ENCODE peak calls at places on chromosomes 5 and 9, in seven cellular contexts. J is right atrium auricular region, E is body of pancreas, F is endodermal cell, M is A673, W is fibroblast of lung, Z is left lung. L is an unnamed sample. For H3K4me1, the result is how much of the 10 kb centered on the place peaks cover.

GRCh38 chr5:36055984-36056383 is 10.7 kb downstream of the UGT3A2 start:
- DNase-seq in J (no peak), E (no peak), F (no peak), M (no peak), W (no peak), Z (no peak), L (no peak)

GRCh38 chr5:42791151-42791550 is 20.5 kb downstream of the SELENOP start:
- DNase-seq in J (no peak), E (no peak), F (no peak), M (peak), W (no peak), Z (no peak), L (no peak)

GRCh38 chr9:131395027-131395744 is 1.3 kb downstream of the PRRC2B start:
- DNase-seq in J (no peak), E (peak), F (peak), M (no peak), W (peak), Z (peak), L (peak)

GRCh38 chr5:141510160-141510559 is 21.3 kb downstream of the PCDHGC5 start:
- DNase-seq in J (no peak), E (no peak), F (no peak), M (no peak), W (no peak), Z (no peak), L (no peak)

GRCh38 chr5:132012385-132013005 is 1.0 kb upstream of the ACSL6 start:
- DNase-seq in J (no peak), E (no peak), F (peak), M (peak), W (peak), Z (no peak), L (peak)

GRCh38 chr5:32020271-32020670 is 153.8 kb downstream of the GOLPH3 start:
- DNase-seq in J (no peak), E (no peak), F (no peak), M (no peak), W (no peak), Z (no peak), L (no peak)

GRCh38 chr9:104286792-104287191 is 192.7 kb downstream of the SMC2 start:
- DNase-seq in J (no peak), E (no peak), F (no peak), M (no peak), W (no peak), Z (no peak), L (no peak)

GRCh38 chr9:91179237-91180138 is 182.2 kb downstream of the AUH start:
- DNase-seq in J (peak), E (no peak), F (no peak), M (no peak), W (peak), Z (no peak), L (no peak)

GRCh38 chr5:151298063-151298462 is 5.5 kb downstream of the SLC36A3 start:
- DNase-seq in J (no peak), E (no peak), F (peak), M (peak), W (no peak), Z (no peak), L (peak)

GRCh38 chr5:7597058-7597457 is 201.1 kb downstream of the ADCY2 start:
- DNase-seq in J (no peak), E (no peak), F (no peak), M (no peak), W (peak), Z (peak), L (no peak)

GRCh38 chr5:18745988-18746615 is 1111.8 kb downstream of the TAF11L14 start:
- DNase-seq in J (no peak), E (no peak), F (no peak), M (no peak), W (no peak), Z (no peak), L (no peak)

GRCh38 chr5:100550531-100551036 is 15.4 kb downstream of the FAM174A start:
- DNase-seq in J (no peak), E (no peak), F (no peak), M (no peak), W (no peak), Z (no peak), L (no peak)

GRCh38 chr5:7629559-7629958 is 221.4 kb downstream of the CFAP90 start:
- DNase-seq in J (no peak), E (no peak), F (no peak), M (no peak), W (no peak), Z (no peak), L (no peak)

GRCh38 chr9:105051897-105052296 is 123.9 kb upstream of the ABCA1 start:
- DNase-seq in J (no peak), E (no peak), F (no peak), M (no peak), W (no peak), Z (no peak), L (no peak)

GRCh38 chr5:56862909-56863308 is 46.5 kb upstream of the SETD9 start:
- DNase-seq in J (no peak), E (no peak), F (no peak), M (no peak), W (no peak), Z (no peak), L (no peak)

GRCh38 chr9:3963266-3964019 is 336.4 kb downstream of the GLIS3 start:
- DNase-seq in J (peak), E (peak), F (no peak), M (peak), W (peak), Z (no peak), L (no peak)

GRCh38 chr9:522658-523057 is 308.0 kb downstream of the DOCK8 start:
- DNase-seq in J (no peak), E (no peak), F (no peak), M (no peak), W (peak), Z (no peak), L (no peak)

GRCh38 chr9:114060070-114060469 is 18.0 kb downstream of the AMBP start:
- DNase-seq in J (peak), E (no peak), F (peak), M (no peak), W (no peak), Z (no peak), L (no peak)

GRCh38 chr5:93382188-93382587 is 198.8 kb downstream of the NR2F1-AS1 start:
- DNase-seq in J (no peak), E (no peak), F (no peak), M (no peak), W (no peak), Z (no peak), L (peak)

GRCh38 chr9:15735083-15735974 is 182.5 kb downstream of the CCDC171 start:
- DNase-seq in J (no peak), E (no peak), F (no peak), M (peak), W (peak), Z (no peak), L (no peak)

GRCh38 chr5:147635882-147636531 is 126.1 kb upstream of the DPYSL3 start:
- DNase-seq in J (no peak), E (no peak), F (no peak), M (no peak), W (no peak), Z (peak), L (no peak)

GRCh38 chr5:79109527-79110492 is 1.8 kb upstream of the BHMT start:
- DNase-seq in J (no peak), E (peak), F (peak), M (no peak), W (no peak), Z (no peak), L (peak)

GRCh38 chr5:100950975-100951374 is 47.9 kb upstream of the ST8SIA4 start:
- DNase-seq in J (no peak), E (no peak), F (no peak), M (no peak), W (no peak), Z (no peak), L (no peak)

GRCh38 chr5:77852514-77853352 is 76.6 kb upstream of the TBCA start:
- DNase-seq in J (no peak), E (peak), F (peak), M (peak), W (peak), Z (peak), L (peak)

GRCh38 chr5:9533577-9534334 is 12.1 kb downstream of the SEMA5A start:
- DNase-seq in J (no peak), E (no peak), F (no peak), M (no peak), W (peak), Z (no peak), L (no peak)

GRCh38 chr9:35649431-35650340 is 1.0 kb downstream of the SIT1 start:
- DNase-seq in J (no peak), E (no peak), F (no peak), M (no peak), W (no peak), Z (no peak), L (no peak)

GRCh38 chr9:76866689-76867088 is 39.2 kb downstream of the PRUNE2 start:
- DNase-seq in J (no peak), E (no peak), F (no peak), M (no peak), W (peak), Z (no peak), L (no peak)

GRCh38 chr5:96067902-96068614 is 106.4 kb upstream of the ELL2 start:
- DNase-seq in J (no peak), E (no peak), F (peak), M (peak), W (peak), Z (no peak), L (no peak)

GRCh38 chr5:112757468-112758208 is 20.0 kb downstream of the APC start:
- DNase-seq in J (no peak), E (no peak), F (peak), M (peak), W (peak), Z (no peak), L (peak)

GRCh38 chr5:132254321-132254977 is 3.0 kb upstream of the PDLIM4 start:
- DNase-seq in J (no peak), E (peak), F (peak), M (no peak), W (no peak), Z (no peak), L (no peak)

GRCh38 chr9:6929428-6929827 is 171.7 kb downstream of the KDM4C start:
- DNase-seq in J (no peak), E (no peak), F (no peak), M (no peak), W (no peak), Z (no peak), L (no peak)

GRCh38 chr9:137989999-137990715 is 112.6 kb downstream of the CACNA1B start:
- DNase-seq in J (no peak), E (no peak), F (peak), M (peak), W (no peak), Z (no peak), L (no peak)

GRCh38 chr5:34905564-34905963 is 9.7 kb downstream of the RAD1 start:
- DNase-seq in J (no peak), E (no peak), F (no peak), M (peak), W (peak), Z (no peak), L (no peak)

GRCh38 chr5:27463446-27464149 is 425.2 kb upstream of the CDH9 start:
- DNase-seq in J (no peak), E (no peak), F (no peak), M (no peak), W (no peak), Z (no peak), L (no peak)

GRCh38 chr9:113558632-113559502 is 95.3 kb downstream of the RGS3 start:
- DNase-seq in J (peak), E (peak), F (peak), M (no peak), W (peak), Z (no peak), L (no peak)

GRCh38 chr9:127241354-127241753 is 23.2 kb upstream of the GARNL3 start:
- DNase-seq in J (no peak), E (no peak), F (peak), M (no peak), W (no peak), Z (no peak), L (no peak)

GRCh38 chr9:127244609-127245601 is 19.7 kb upstream of the GARNL3 start:
- DNase-seq in J (peak), E (peak), F (peak), M (peak), W (peak), Z (peak), L (peak)

GRCh38 chr9:127249877-127250276 is 14.7 kb upstream of the GARNL3 start:
- DNase-seq in J (no peak), E (no peak), F (no peak), M (no peak), W (no peak), Z (no peak), L (no peak)

GRCh38 chr9:127248241-127248640 is 16.3 kb upstream of the GARNL3 start:
- DNase-seq in J (no peak), E (no peak), F (no peak), M (no peak), W (no peak), Z (no peak), L (no peak)

GRCh38 chr9:127245637-127246164 is 18.9 kb upstream of the GARNL3 start:
- DNase-seq in J (no peak), E (no peak), F (no peak), M (no peak), W (no peak), Z (no peak), L (no peak)
- H3K4me3 ChIP-seq in J (peak), E (peak), F (peak), M (peak), W (peak), Z (peak), L (peak)

DNA sequence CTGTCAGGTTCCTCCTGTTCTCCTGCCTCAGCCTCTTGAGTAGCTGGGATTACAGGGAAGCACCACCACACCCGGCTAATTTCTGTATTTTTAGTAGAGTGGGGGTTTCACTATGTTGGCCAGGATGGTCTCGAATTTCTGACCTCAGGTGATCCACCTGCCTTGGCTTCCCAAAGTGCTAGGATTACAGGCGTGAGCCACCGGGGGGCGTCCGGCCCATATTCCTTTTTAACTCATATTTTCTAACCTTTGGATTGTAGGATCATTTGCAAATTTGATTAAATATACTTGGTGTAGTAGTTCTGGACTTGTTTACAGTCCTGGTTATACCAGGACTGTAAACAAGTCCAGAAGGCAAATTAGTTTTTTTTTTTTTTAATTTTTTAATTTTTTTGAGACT is 4.3 kb downstream of the TCERG1 start:
- DNase-seq in J (no peak), E (no peak), F (no peak), M (no peak), W (no peak), Z (no peak), L (no peak)
- TF ChIP-seq CTCF in J (no peak), E (no peak), F (peak), M (peak), W (no peak), Z (no peak), L (peak)

GRCh38 chr5:88823201-88823600 is 59.8 kb downstream of the MEF2C start:
- DNase-seq in J (no peak), E (no peak), F (no peak), M (no peak), W (no peak), Z (no peak), L (no peak)

GRCh38 chr5:88824892-88825781 is 57.8 kb downstream of the MEF2C start:
- DNase-seq in J (no peak), E (no peak), F (no peak), M (no peak), W (peak), Z (no peak), L (no peak)

GRCh38 chr5:88826959-88827585 is 55.9 kb downstream of the MEF2C start:
- DNase-seq in J (no peak), E (no peak), F (no peak), M (no peak), W (peak), Z (peak), L (no peak)

GRCh38 chr5:88825782-88826110 is 57.2 kb downstream of the MEF2C start:
- DNase-seq in J (no peak), E (no peak), F (no peak), M (no peak), W (no peak), Z (no peak), L (no peak)

DNA sequence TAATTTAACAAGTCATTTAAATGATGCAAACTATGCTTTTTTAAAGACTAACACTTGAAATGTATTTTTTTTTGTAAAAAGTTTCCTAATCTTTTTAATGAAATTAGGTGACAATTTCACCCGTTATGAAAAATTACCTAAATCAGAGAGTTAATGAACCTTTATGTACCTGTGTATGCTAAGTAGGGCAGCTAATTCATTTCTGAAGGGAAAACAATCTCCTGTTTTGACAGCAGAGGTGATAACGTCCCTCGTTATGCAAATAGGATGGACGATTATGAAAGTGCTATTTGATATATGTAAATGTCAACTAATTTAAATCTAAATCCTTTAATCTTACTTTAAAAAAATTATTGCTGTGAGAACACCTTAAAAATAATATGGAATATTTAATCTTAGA is 58.8 kb downstream of the MEF2C start:
- DNase-seq in J (no peak), E (no peak), F (no peak), M (no peak), W (no peak), Z (no peak), L (no peak)
- H3K4me1 ChIP-seq in J (under half), E (under half), F (under half), M (under half), W (under half), Z (under half), L (under half)

DNA sequence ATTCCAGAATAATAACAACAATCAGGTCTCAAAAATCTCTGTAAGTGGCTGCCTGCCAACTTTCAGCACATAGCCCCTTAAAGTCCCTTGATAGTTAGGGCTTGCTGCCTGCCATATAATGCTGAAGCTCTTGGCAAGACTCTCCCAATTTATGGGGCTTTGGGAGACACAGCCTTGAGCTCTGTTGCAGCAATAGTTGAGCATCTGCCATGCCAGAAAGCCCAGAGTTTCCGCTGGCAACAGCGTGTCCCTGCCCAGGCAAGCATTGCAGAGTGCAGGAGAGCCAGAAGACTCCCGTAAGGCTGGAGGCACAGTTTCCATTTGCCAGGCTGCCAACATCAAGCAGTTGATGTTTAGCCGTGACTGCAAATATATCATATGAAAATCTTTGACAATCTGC is 678.5 kb upstream of the NUDT12 start:
- DNase-seq in J (peak), E (no peak), F (peak), M (peak), W (peak), Z (no peak), L (peak)
- H3K4me3 ChIP-seq in J (no peak), E (no peak), F (no peak), M (no peak), W (no peak), Z (no peak), L (no peak)

GRCh38 chr5:1374680-1375055 is 29.8 kb upstream of the CLPTM1L start:
- DNase-seq in J (no peak), E (peak), F (no peak), M (peak), W (no peak), Z (no peak), L (no peak)
- TF ChIP-seq CTCF in J (no peak), E (no peak), F (no peak), M (no peak), W (no peak), Z (no peak), L (no peak)